ENCODE peak calls at places on chromosomes 16 and 17, in eight cellular contexts. W, M, G, E, Y, H, L and Z are unnamed samples.

GRCh38 chr16:81076566-81077076 is 417 bp downstream of the C16orf46 start:
- DNase-seq in G (peak), W (peak), H (peak), L (peak), Y (peak), M (peak), E (peak), Z (peak)

GRCh38 chr17:77129568-77130301 is 11.0 kb upstream of the SEC14L1 start:
- DNase-seq in M (no peak), Y (no peak), H (no peak), G (no peak), W (no peak), E (no peak), L (no peak), Z (no peak)

GRCh38 chr17:64628641-64629040 is 33.5 kb downstream of the SMURF2 start:
- DNase-seq in L (no peak), W (no peak), M (no peak), G (no peak), Y (no peak), H (no peak), E (no peak), Z (no peak)

GRCh38 chr16:58501242-58502131 is 1.5 kb downstream of the NDRG4 start:
- DNase-seq in W (no peak), M (peak), L (no peak), E (no peak), H (peak), G (peak), Y (no peak), Z (peak)

GRCh38 chr17:77869665-77870132 is 88.8 kb upstream of the TNRC6C start:
- DNase-seq in Y (peak), L (no peak), W (no peak), E (no peak), M (peak), H (no peak), G (peak), Z (no peak)

GRCh38 chr17:9026741-9027140 is 5.4 kb downstream of the NTN1 start:
- DNase-seq in M (no peak), Y (no peak), L (no peak), G (no peak), W (no peak), E (no peak), H (no peak), Z (no peak)

GRCh38 chr17:82754297-82755208 is 2.7 kb downstream of the TBCD start:
- DNase-seq in G (peak), M (no peak), W (no peak), H (no peak), E (no peak), Y (no peak), L (peak), Z (no peak)

GRCh38 chr17:75552847-75553552 is 27.5 kb downstream of the LLGL2 start:
- DNase-seq in W (no peak), H (no peak), L (no peak), Y (no peak), G (no peak), M (no peak), E (no peak), Z (no peak)

GRCh38 chr16:88691924-88692560 is 5.7 kb upstream of the SNAI3 start:
- DNase-seq in L (no peak), H (no peak), Y (peak), G (peak), W (no peak), M (no peak), E (no peak), Z (no peak)

GRCh38 chr16:48378836-48379235 is 6.4 kb downstream of the SIAH1 start:
- DNase-seq in G (no peak), E (no peak), L (no peak), H (no peak), M (no peak), Y (no peak), W (no peak), Z (no peak)

GRCh38 chr16:80463776-80464175 is 77.0 kb upstream of the DYNLRB2 start:
- DNase-seq in G (no peak), L (no peak), E (no peak), H (no peak), W (no peak), M (no peak), Y (no peak), Z (no peak)

GRCh38 chr17:48463531-48463930 is 33.5 kb upstream of the SKAP1 start:
- DNase-seq in W (no peak), H (no peak), E (no peak), M (no peak), G (no peak), Y (no peak), L (no peak), Z (no peak)

GRCh38 chr17:48240122-48240521 is 132.6 kb downstream of the SNX11 start:
- DNase-seq in L (no peak), W (no peak), Y (no peak), M (no peak), G (no peak), H (no peak), E (no peak), Z (no peak)

DNA sequence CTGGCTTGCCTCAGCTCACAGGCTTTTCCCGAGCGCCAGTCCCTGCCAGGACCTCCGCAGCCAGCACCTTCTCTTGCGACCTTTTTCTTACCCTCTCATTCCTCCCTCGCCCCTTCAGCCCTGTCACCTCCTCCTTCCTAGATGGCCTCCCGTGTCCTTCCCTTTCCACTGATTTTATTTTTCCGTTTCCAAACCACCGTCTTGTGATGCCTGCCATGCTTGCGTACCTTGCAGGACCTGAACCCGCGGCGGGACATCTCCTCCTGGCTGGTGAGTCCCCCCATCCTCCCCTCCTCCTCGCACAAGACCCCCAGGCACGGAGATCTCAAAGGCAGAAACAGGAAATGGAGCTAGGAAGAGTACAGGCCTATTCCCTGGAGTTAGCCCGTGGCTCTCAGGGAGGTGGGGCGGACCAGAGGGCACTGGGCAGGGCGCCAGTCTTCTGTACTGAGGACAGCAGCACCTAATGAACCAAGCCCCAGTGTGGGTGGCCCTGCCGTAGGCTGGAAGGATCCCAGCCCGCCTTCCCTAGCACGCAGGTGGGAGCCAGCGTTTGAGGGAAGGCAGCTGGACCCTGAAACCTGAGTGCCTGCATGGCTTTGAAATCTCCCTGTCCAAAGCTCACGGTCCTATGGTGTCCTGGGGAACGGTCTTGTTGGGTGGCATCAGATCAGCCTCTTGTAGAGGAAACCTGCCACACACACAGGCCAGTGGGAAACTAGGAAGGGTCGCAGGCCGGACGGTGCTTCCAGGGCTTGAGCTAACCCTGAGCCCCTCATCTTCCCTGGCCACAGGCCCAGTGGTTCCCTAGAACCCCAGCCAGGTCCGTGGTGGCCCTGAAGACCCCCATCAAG is 612 bp downstream of the CISD3 start:
- DNase-seq in E (no peak), Y (peak), L (no peak), W (peak), M (peak), H (peak), G (peak), Z (peak)
- TF ChIP-seq POLR2A in E (no peak), Y (no peak), L (no peak), W (no peak), M (no peak), H (peak), G (peak), Z (no peak)

DNA sequence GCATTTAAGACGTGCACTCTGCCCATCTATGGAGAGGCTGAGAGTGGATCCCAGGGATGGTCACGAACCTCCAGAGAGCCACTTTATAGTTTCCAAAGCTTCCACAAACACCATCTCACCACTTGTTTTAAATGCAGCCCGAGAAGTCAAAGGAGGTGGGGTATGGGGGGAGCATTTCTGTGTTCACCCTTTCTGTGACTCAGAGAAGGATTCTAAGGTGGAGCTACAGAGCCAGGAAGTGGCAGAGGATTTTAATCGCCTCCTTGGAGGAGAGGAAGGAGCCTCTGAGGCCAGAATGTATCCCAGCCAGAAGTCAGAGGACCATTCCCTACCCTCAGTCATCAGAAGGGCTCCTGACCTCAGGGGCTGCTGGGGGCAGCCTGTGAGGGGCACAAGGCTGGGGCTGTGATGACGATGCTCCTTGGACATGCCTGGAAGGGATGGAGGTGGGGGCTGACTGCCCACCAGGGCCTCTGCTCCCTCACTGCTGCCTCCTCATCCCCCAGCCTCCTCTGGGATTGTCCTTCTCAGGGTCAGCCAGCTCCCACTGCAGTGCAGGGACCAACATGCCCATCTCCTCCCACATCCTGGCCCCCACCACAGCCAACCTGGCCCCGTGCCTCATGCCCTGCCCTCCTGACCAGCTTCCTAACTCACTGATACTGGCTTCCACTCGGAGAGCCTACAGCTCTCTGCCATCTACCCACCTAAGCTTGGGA is 2.8 kb downstream of the XYLT2 start:
- DNase-seq in L (no peak), G (no peak), E (no peak), H (no peak), Y (no peak), W (no peak), M (peak), Z (no peak)
- H3K4me3 ChIP-seq in L (no peak), G (no peak), E (no peak), H (no peak), Y (no peak), W (no peak), M (peak), Z (no peak)

GRCh38 chr17:29709861-29710849 is 87.4 kb upstream of the CORO6 start:
- DNase-seq in H (no peak), M (no peak), G (no peak), L (no peak), Y (no peak), W (no peak), E (no peak), Z (no peak)

GRCh38 chr17:29712677-29713076 is 90.0 kb upstream of the CORO6 start:
- DNase-seq in W (no peak), L (no peak), G (no peak), H (no peak), E (no peak), M (no peak), Y (no peak), Z (no peak)

GRCh38 chr17:29711588-29712385 is 89.1 kb upstream of the CORO6 start:
- DNase-seq in G (no peak), M (no peak), W (no peak), E (no peak), Y (no peak), L (no peak), H (no peak), Z (no peak)

GRCh38 chr17:29713626-29714025 is 90.9 kb upstream of the CORO6 start:
- DNase-seq in G (no peak), E (no peak), M (no peak), H (no peak), W (no peak), Y (no peak), L (no peak), Z (no peak)

GRCh38 chr17:29710891-29711418 is 88.2 kb upstream of the CORO6 start:
- DNase-seq in M (no peak), Y (no peak), G (no peak), L (no peak), H (no peak), W (no peak), E (no peak), Z (no peak)
- TF ChIP-seq POLR2A in M (no peak), Y (no peak), G (no peak), L (no peak), H (no peak), W (no peak), E (no peak), Z (no peak)

DNA sequence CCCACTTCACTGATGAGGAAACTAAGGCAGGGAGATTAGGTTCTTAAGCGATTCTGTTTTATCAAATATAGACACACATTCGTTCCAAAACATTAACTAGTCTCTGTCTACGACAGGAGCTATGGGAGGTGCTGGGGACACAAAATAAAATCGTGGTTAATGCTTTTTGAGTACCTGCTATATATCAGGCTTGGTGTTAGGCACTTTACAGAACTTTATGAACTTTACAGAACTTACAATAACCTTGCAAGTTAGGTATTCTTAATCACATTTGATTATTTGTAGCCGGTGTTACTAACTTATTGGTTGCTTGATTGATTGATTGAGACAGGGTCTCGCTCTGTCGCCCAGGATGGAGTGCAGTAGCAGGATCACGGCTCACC is 538 bp upstream of the HEATR3 start:
- DNase-seq in H (no peak), Y (no peak), W (no peak), L (no peak), M (no peak), G (no peak), E (no peak), Z (no peak)
- H3K4me3 ChIP-seq in H (no peak), Y (peak), W (peak), L (peak), M (peak), G (no peak), E (peak), Z (no peak)

DNA sequence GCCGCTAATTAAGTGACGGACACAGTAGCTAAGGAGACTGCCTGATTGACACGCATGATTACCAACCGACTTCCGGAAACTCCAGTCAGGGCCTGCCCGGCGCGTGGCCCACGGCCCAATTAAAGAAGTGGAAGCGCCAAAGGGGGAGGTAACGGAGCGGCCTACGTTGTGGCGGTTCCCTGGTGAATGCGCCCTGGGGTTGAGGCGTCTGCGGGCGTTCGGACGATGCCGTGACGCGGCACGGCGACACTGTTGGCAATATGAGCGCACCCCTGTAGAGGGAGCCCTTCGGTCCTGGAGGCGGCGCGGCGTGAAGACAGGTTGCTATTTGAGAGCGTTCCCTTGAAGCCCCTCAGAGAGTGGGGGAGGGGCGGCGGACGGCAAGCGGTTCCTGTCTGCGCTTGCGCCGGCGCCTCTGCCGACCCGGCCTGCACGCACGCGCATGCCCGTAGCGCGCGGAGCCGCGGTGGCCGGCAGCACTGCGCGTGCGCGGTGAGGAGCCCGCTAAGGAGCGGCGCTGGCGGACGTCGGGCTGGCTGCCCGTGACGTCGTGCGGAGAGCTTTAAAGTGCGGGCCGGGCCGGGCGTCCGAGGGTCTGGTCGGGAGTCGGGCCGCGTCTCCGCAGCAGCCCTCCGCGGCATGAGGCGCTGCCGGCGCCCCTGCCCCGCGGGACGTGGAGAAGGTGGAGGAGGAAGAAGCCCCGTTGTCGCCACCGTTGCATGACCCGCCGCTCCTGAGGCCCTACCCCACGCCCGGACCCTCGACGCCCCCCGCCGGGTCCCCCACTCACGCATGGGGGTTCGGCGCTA is at the start of gene ALKBH5:
- DNase-seq in G (peak), L (peak), E (peak), M (peak), W (peak), H (peak), Y (peak), Z (peak)
- TF ChIP-seq POLR2A in G (peak), L (no peak), E (peak), M (peak), W (peak), H (peak), Y (peak), Z (no peak)

GRCh38 chr17:62162898-62163297 is 97.8 kb upstream of the MED13 start:
- DNase-seq in M (no peak), H (no peak), Y (no peak), W (no peak), E (no peak), L (no peak), G (no peak), Z (peak)
- H3K4me3 ChIP-seq in M (no peak), H (no peak), Y (no peak), W (no peak), E (no peak), L (no peak), G (no peak), Z (no peak)

GRCh38 chr16:86673090-86673955 is 95.0 kb downstream of the FOXL1 start:
- DNase-seq in G (no peak), H (no peak), E (no peak), M (no peak), W (no peak), Y (no peak), L (no peak), Z (peak)
- TF ChIP-seq POLR2A in G (no peak), H (no peak), E (no peak), M (no peak), W (no peak), Y (no peak), L (no peak), Z (no peak)

GRCh38 chr16:2205967-2206313 is 686 bp downstream of the MLST8 start:
- DNase-seq in E (no peak), G (no peak), M (no peak), H (no peak), L (no peak), Y (no peak), W (no peak), Z (no peak)

GRCh38 chr16:2207872-2208271 is 2.6 kb downstream of the MLST8 start:
- DNase-seq in M (no peak), W (no peak), E (no peak), L (no peak), Y (no peak), G (no peak), H (no peak), Z (no peak)

GRCh38 chr16:2205104-2205966 is at the start of gene MLST8:
- DNase-seq in W (peak), G (peak), L (peak), E (peak), Y (peak), M (peak), H (peak), Z (peak)

GRCh38 chr16:2206780-2207433 is 1.7 kb downstream of the MLST8 start:
- DNase-seq in L (no peak), Y (no peak), M (no peak), E (no peak), W (no peak), G (no peak), H (no peak), Z (no peak)

GRCh38 chr16:2206420-2206779 is 1.1 kb downstream of the MLST8 start:
- DNase-seq in L (no peak), W (no peak), E (no peak), Y (no peak), G (no peak), M (no peak), H (no peak), Z (no peak)
- H3K4me3 ChIP-seq in L (peak), W (peak), E (peak), Y (peak), G (no peak), M (peak), H (no peak), Z (no peak)

GRCh38 chr16:78529881-78530280 is 430.4 kb downstream of the WWOX start:
- DNase-seq in G (no peak), L (no peak), W (no peak), M (no peak), H (no peak), Y (no peak), E (no peak), Z (no peak)
- TF ChIP-seq POLR2A in G (no peak), L (no peak), W (no peak), M (no peak), H (no peak), Y (no peak), E (no peak), Z (no peak)